ENCODE peak calls at places on chromosome 6, in nine cellular contexts. T, S, V, G, D, R, B, N and P are unnamed samples.

GRCh38 chr6:6975395-6976111 is 132.2 kb upstream of the RREB1 start:
- DNase-seq in T (no peak), S (no peak), V (no peak), G (no peak), D (no peak), R (no peak), B (no peak), N (no peak), P (no peak)

GRCh38 chr6:90025418-90026089 is 131.3 kb downstream of the GJA10 start:
- DNase-seq in T (peak), S (no peak), V (no peak), G (no peak), D (peak), R (no peak), B (peak), N (no peak), P (peak)

GRCh38 chr6:73121421-73121993 is 103.8 kb downstream of the KHDC1L start:
- DNase-seq in T (peak), S (no peak), V (no peak), G (no peak), D (peak), R (no peak), B (no peak), N (no peak), P (no peak)

GRCh38 chr6:118892248-118893094 is 1.5 kb upstream of the ASF1A start:
- DNase-seq in T (no peak), S (peak), V (no peak), G (no peak), D (no peak), R (no peak), B (no peak), N (no peak), P (no peak)

GRCh38 chr6:39166189-39166917 is 51.4 kb upstream of the SAYSD1 start:
- DNase-seq in T (peak), S (peak), V (peak), G (peak), D (peak), R (peak), B (peak), N (peak), P (peak)

GRCh38 chr6:1200706-1201105 is 111.2 kb upstream of the FOXQ1 start:
- DNase-seq in T (no peak), S (no peak), V (no peak), G (no peak), D (peak), R (no peak), B (no peak), N (no peak), P (no peak)

GRCh38 chr6:140827593-140827992 is 1305.1 kb upstream of the GJE1 start:
- DNase-seq in T (no peak), S (no peak), V (no peak), G (no peak), D (no peak), R (no peak), B (no peak), N (no peak), P (no peak)

GRCh38 chr6:167574431-167575097 is 249.7 kb downstream of the TTLL2 start:
- DNase-seq in T (no peak), S (no peak), V (no peak), G (no peak), D (no peak), R (peak), B (no peak), N (peak), P (no peak)

GRCh38 chr6:128118401-128118800 is 217.5 kb upstream of the THEMIS start:
- DNase-seq in T (no peak), S (no peak), V (no peak), G (no peak), D (no peak), R (no peak), B (no peak), N (no peak), P (no peak)

GRCh38 chr6:132218063-132218696 is 183.1 kb downstream of the MOXD1 start:
- DNase-seq in T (peak), S (no peak), V (no peak), G (no peak), D (peak), R (no peak), B (no peak), N (no peak), P (no peak)

GRCh38 chr6:149210376-149210775 is 107.1 kb upstream of the TAB2 start:
- DNase-seq in T (no peak), S (no peak), V (no peak), G (no peak), D (no peak), R (no peak), B (no peak), N (no peak), P (no peak)

GRCh38 chr6:32153252-32153834 is 598 bp upstream of the PPT2 start:
- DNase-seq in T (peak), S (no peak), V (peak), G (peak), D (peak), R (peak), B (peak), N (no peak), P (no peak)

GRCh38 chr6:116074732-116075387 is 14.2 kb upstream of the FRK start:
- DNase-seq in T (no peak), S (no peak), V (no peak), G (no peak), D (no peak), R (no peak), B (no peak), N (no peak), P (no peak)

GRCh38 chr6:75345413-75345812 is 60.8 kb upstream of the TMEM30A start:
- DNase-seq in T (no peak), S (no peak), V (no peak), G (peak), D (no peak), R (no peak), B (no peak), N (no peak), P (no peak)

GRCh38 chr6:90261801-90262200 is 34.8 kb downstream of the BACH2 start:
- DNase-seq in T (no peak), S (no peak), V (no peak), G (no peak), D (no peak), R (no peak), B (no peak), N (no peak), P (no peak)

GRCh38 chr6:159061146-159061545 is 16.4 kb upstream of the TAGAP start:
- DNase-seq in T (no peak), S (no peak), V (no peak), G (no peak), D (no peak), R (no peak), B (no peak), N (no peak), P (no peak)

GRCh38 chr6:43916924-43917877 is 147.2 kb downstream of the VEGFA start:
- DNase-seq in T (no peak), S (no peak), V (peak), G (no peak), D (no peak), R (peak), B (no peak), N (peak), P (no peak)

GRCh38 chr6:168201383-168201782 is 118.2 kb downstream of the DACT2 start:
- DNase-seq in T (no peak), S (no peak), V (peak), G (peak), D (no peak), R (no peak), B (no peak), N (peak), P (no peak)

GRCh38 chr6:33882154-33882553 is 78.4 kb upstream of the MLN start:
- DNase-seq in T (no peak), S (no peak), V (no peak), G (no peak), D (no peak), R (no peak), B (no peak), N (no peak), P (no peak)

GRCh38 chr6:43402819-43403218 is 24.5 kb upstream of the ABCC10 start:
- DNase-seq in T (peak), S (no peak), V (no peak), G (no peak), D (no peak), R (no peak), B (no peak), N (no peak), P (no peak)